ENCODE peak calls at places on chromosome 1, in nine cellular contexts. Q is SHP77; Z is iris pigment epithelial cell; J is stimulated activated CD4-positive, alpha-beta T cell treated with anti-CD3 and anti-CD28 coated beads, Interleukin-2, amount 100 ng/mL, for 48 hours; S is AG08396; G is osteocyte; V is astrocyte of the spinal cord; O is T-helper 17 cell; H is memory B cell. U is an unnamed sample.

GRCh38 chr1:182703539-182703938 is 19.2 kb upstream of the RGS8 start:
- DNase-seq in Z (no peak), O (no peak), S (no peak), V (no peak), J (no peak), H (no peak), Q (no peak), G (no peak), U (no peak)

GRCh38 chr1:95659166-95659565 is 425.2 kb downstream of the RWDD3 start:
- DNase-seq in Q (no peak), G (no peak), O (no peak), S (no peak), H (no peak), J (no peak), Z (no peak), V (no peak), U (no peak)

GRCh38 chr1:77434972-77435371 is 153.2 kb downstream of the AK5 start:
- DNase-seq in Q (no peak), G (no peak), J (no peak), O (no peak), V (no peak), Z (no peak), S (no peak), H (no peak), U (no peak)

GRCh38 chr1:178528963-178529355 is 16.1 kb downstream of the TEX35 start:
- DNase-seq in H (no peak), V (no peak), Q (no peak), Z (no peak), O (no peak), J (no peak), G (no peak), S (no peak), U (no peak)

GRCh38 chr1:26907071-26907922 is 6.5 kb downstream of the NR0B2 start:
- DNase-seq in S (peak; percentile 87), Z (peak; percentile 94), G (no peak), J (no peak), Q (no peak), H (no peak), V (peak; percentile 86), O (no peak), U (peak; percentile 54)

GRCh38 chr1:150484861-150485260 is 2.4 kb upstream of the TARS2 start:
- DNase-seq in V (peak; percentile 32), O (no peak), Q (no peak), Z (peak; percentile 39), J (no peak), G (no peak), H (no peak), S (peak; percentile 33), U (no peak)

GRCh38 chr1:9202240-9202870 is 32.2 kb upstream of the H6PD start:
- DNase-seq in H (no peak), J (no peak), G (no peak), S (no peak), Q (no peak), O (no peak), V (no peak), Z (no peak), U (no peak)

GRCh38 chr1:20551945-20552727 is at the start of gene FAM43B:
- DNase-seq in H (no peak), G (no peak), V (no peak), O (no peak), J (no peak), Z (peak; percentile 17), Q (no peak), S (peak; percentile 47), U (no peak)

GRCh38 chr1:206430031-206430983 is 40.0 kb upstream of the IKBKE start:
- DNase-seq in J (no peak), O (no peak), G (no peak), H (no peak), S (peak; percentile 61), Q (no peak), V (peak; percentile 63), Z (peak; percentile 92), U (peak; percentile 53)

GRCh38 chr1:174828264-174828663 is 171.5 kb upstream of the CACYBP start:
- DNase-seq in H (no peak), Q (no peak), O (no peak), G (no peak), V (no peak), S (no peak), J (no peak), Z (no peak), U (no peak)

GRCh38 chr1:55724551-55725325 is 509.6 kb upstream of the USP24 start:
- DNase-seq in G (no peak), S (peak; percentile 64), V (peak; percentile 81), O (no peak), Q (no peak), H (no peak), J (no peak), Z (peak; percentile 97), U (peak; percentile 78)

GRCh38 chr1:185393821-185394220 is 76.8 kb upstream of the IVNS1ABP start:
- DNase-seq in H (no peak), V (no peak), J (no peak), S (no peak), Q (no peak), Z (no peak), G (no peak), O (no peak), U (no peak)

GRCh38 chr1:33519240-33519884 is 46.9 kb downstream of the ZSCAN20 start:
- DNase-seq in O (no peak), J (no peak), Q (no peak), G (no peak), V (no peak), Z (no peak), S (no peak), H (no peak), U (no peak)

GRCh38 chr1:17627239-17628052 is 87.9 kb downstream of the ARHGEF10L start:
- DNase-seq in H (no peak), J (no peak), Q (no peak), V (no peak), S (no peak), Z (no peak), G (no peak), O (no peak), U (no peak)